ENCODE peak calls at places on chromosomes 12 and 14, in nine cellular contexts. One of them, this sample, is unnamed.

GRCh38 chr12:91984571-91984970 is 161.1 kb downstream of the BTG1 start:
- DNase-seq in endothelial cell of umbilical vein: peak
- DNase-seq in suprapubic skin: no peak
- DNase-seq in lower leg skin: no peak
- DNase-seq in uterus: no peak
- DNase-seq in upper lobe of left lung: no peak
- DNase-seq in adrenal gland: no peak
- DNase-seq in ovary: no peak
- DNase-seq in Peyer's patch: no peak
- DNase-seq in this sample: no peak

GRCh38 chr12:87127272-87127671 is 871.1 kb upstream of the MGAT4C start:
- DNase-seq in ovary: no peak
- DNase-seq in upper lobe of left lung: no peak
- DNase-seq in Peyer's patch: no peak
- DNase-seq in uterus: no peak
- DNase-seq in adrenal gland: no peak
- DNase-seq in suprapubic skin: no peak
- DNase-seq in endothelial cell of umbilical vein: no peak
- DNase-seq in lower leg skin: no peak
- DNase-seq in this sample: no peak

GRCh38 chr12:11794751-11795150 is 145.3 kb downstream of the ETV6 start:
- DNase-seq in upper lobe of left lung: no peak
- DNase-seq in Peyer's patch: no peak
- DNase-seq in ovary: no peak
- DNase-seq in adrenal gland: no peak
- DNase-seq in suprapubic skin: no peak
- DNase-seq in endothelial cell of umbilical vein: no peak
- DNase-seq in uterus: no peak
- DNase-seq in lower leg skin: no peak
- DNase-seq in this sample: no peak

GRCh38 chr12:92105676-92106075 is 40.0 kb downstream of the BTG1 start:
- DNase-seq in ovary: no peak
- DNase-seq in lower leg skin: no peak
- DNase-seq in Peyer's patch: no peak
- DNase-seq in endothelial cell of umbilical vein: no peak
- DNase-seq in uterus: no peak
- DNase-seq in upper lobe of left lung: no peak
- DNase-seq in suprapubic skin: no peak
- DNase-seq in adrenal gland: no peak
- DNase-seq in this sample: no peak

GRCh38 chr12:99386907-99387306 is 260.6 kb upstream of the GARIN6 start:
- DNase-seq in uterus: no peak
- DNase-seq in ovary: no peak
- DNase-seq in adrenal gland: no peak
- DNase-seq in upper lobe of left lung: no peak
- DNase-seq in lower leg skin: no peak
- DNase-seq in endothelial cell of umbilical vein: no peak
- DNase-seq in Peyer's patch: no peak
- DNase-seq in suprapubic skin: no peak
- DNase-seq in this sample: no peak

GRCh38 chr14:104087505-104087904 is 2.0 kb downstream of the ASPG start:
- DNase-seq in upper lobe of left lung: peak
- DNase-seq in suprapubic skin: no peak
- DNase-seq in endothelial cell of umbilical vein: no peak
- DNase-seq in uterus: no peak
- DNase-seq in Peyer's patch: no peak
- DNase-seq in lower leg skin: no peak
- DNase-seq in ovary: peak
- DNase-seq in adrenal gland: no peak
- DNase-seq in this sample: no peak

GRCh38 chr12:126248871-126249403 is 1183.7 kb downstream of the AACS start:
- DNase-seq in endothelial cell of umbilical vein: no peak
- DNase-seq in suprapubic skin: no peak
- DNase-seq in adrenal gland: no peak
- DNase-seq in uterus: no peak
- DNase-seq in lower leg skin: no peak
- DNase-seq in ovary: no peak
- DNase-seq in upper lobe of left lung: no peak
- DNase-seq in Peyer's patch: no peak
- DNase-seq in this sample: no peak

GRCh38 chr14:81737938-81738337 is 204.3 kb upstream of the SEL1L start:
- DNase-seq in ovary: no peak
- DNase-seq in suprapubic skin: no peak
- DNase-seq in lower leg skin: no peak
- DNase-seq in endothelial cell of umbilical vein: no peak
- DNase-seq in uterus: no peak
- DNase-seq in upper lobe of left lung: no peak
- DNase-seq in adrenal gland: no peak
- DNase-seq in Peyer's patch: no peak
- DNase-seq in this sample: no peak

GRCh38 chr12:129150721-129151120 is 297.4 kb downstream of the GLT1D1 start:
- DNase-seq in lower leg skin: no peak
- DNase-seq in Peyer's patch: no peak
- DNase-seq in suprapubic skin: no peak
- DNase-seq in upper lobe of left lung: peak
- DNase-seq in adrenal gland: no peak
- DNase-seq in ovary: no peak
- DNase-seq in endothelial cell of umbilical vein: no peak
- DNase-seq in uterus: no peak
- DNase-seq in this sample: no peak

GRCh38 chr14:102421366-102422057 is 58.8 kb downstream of the TECPR2 start:
- DNase-seq in adrenal gland: no peak
- DNase-seq in lower leg skin: no peak
- DNase-seq in uterus: no peak
- DNase-seq in upper lobe of left lung: no peak
- DNase-seq in ovary: no peak
- DNase-seq in Peyer's patch: no peak
- DNase-seq in suprapubic skin: no peak
- DNase-seq in endothelial cell of umbilical vein: no peak
- DNase-seq in this sample: no peak

GRCh38 chr12:39713552-39713951 is 93.9 kb upstream of the ABCD2 start:
- DNase-seq in suprapubic skin: no peak
- DNase-seq in upper lobe of left lung: no peak
- DNase-seq in adrenal gland: no peak
- DNase-seq in endothelial cell of umbilical vein: no peak
- DNase-seq in uterus: no peak
- DNase-seq in ovary: no peak
- DNase-seq in lower leg skin: no peak
- DNase-seq in Peyer's patch: no peak
- DNase-seq in this sample: no peak

DNA sequence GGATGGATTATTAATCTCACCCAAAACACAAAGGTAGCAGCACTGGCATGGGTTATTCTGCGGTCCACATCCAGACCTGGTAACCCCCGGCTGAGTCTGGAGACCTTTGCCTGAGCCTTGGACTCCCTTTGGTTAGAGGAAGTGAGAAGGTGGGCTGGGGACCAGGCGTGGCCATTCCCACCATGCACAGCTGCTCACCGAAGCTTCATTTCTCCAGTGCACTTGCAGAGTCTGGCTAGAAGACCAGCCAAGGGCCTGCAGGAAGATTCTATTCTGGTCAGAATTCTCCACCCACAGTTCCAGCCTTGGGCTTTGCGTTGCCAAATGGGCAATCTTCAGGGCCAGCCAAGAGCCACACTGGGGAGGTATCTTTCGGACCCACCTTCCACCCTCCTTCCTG is 73.0 kb downstream of the LGMN start:
- DNase-seq in uterus: peak
- DNase-seq in adrenal gland: no peak
- DNase-seq in lower leg skin: no peak
- DNase-seq in ovary: no peak
- DNase-seq in upper lobe of left lung: no peak
- DNase-seq in suprapubic skin: no peak
- DNase-seq in endothelial cell of umbilical vein: no peak
- DNase-seq in Peyer's patch: no peak
- DNase-seq in this sample: no peak
- TF ChIP-seq POLR2A in uterus: no peak
- TF ChIP-seq POLR2A in adrenal gland: no peak
- TF ChIP-seq POLR2A in lower leg skin: no peak
- TF ChIP-seq POLR2A in ovary: no peak
- TF ChIP-seq POLR2A in upper lobe of left lung: no peak
- TF ChIP-seq POLR2A in suprapubic skin: no peak
- TF ChIP-seq POLR2A in endothelial cell of umbilical vein: no peak
- TF ChIP-seq POLR2A in Peyer's patch: no peak
- TF ChIP-seq POLR2A in this sample: no peak

GRCh38 chr12:116710367-116710766 is 27.5 kb downstream of the SPRING1 start:
- DNase-seq in Peyer's patch: no peak
- DNase-seq in uterus: no peak
- DNase-seq in suprapubic skin: no peak
- DNase-seq in adrenal gland: no peak
- DNase-seq in endothelial cell of umbilical vein: no peak
- DNase-seq in ovary: no peak
- DNase-seq in upper lobe of left lung: no peak
- DNase-seq in lower leg skin: no peak
- DNase-seq in this sample: no peak

GRCh38 chr12:116712458-116713303 is 25.2 kb downstream of the SPRING1 start:
- DNase-seq in Peyer's patch: no peak
- DNase-seq in endothelial cell of umbilical vein: no peak
- DNase-seq in upper lobe of left lung: no peak
- DNase-seq in adrenal gland: no peak
- DNase-seq in suprapubic skin: peak
- DNase-seq in uterus: no peak
- DNase-seq in ovary: no peak
- DNase-seq in lower leg skin: no peak
- DNase-seq in this sample: no peak

GRCh38 chr12:116713529-116713928 is 24.3 kb downstream of the SPRING1 start:
- DNase-seq in suprapubic skin: no peak
- DNase-seq in lower leg skin: no peak
- DNase-seq in ovary: no peak
- DNase-seq in endothelial cell of umbilical vein: no peak
- DNase-seq in upper lobe of left lung: no peak
- DNase-seq in uterus: no peak
- DNase-seq in Peyer's patch: no peak
- DNase-seq in adrenal gland: no peak
- DNase-seq in this sample: no peak

GRCh38 chr12:116707751-116708150 is 30.1 kb downstream of the SPRING1 start:
- DNase-seq in endothelial cell of umbilical vein: no peak
- DNase-seq in ovary: no peak
- DNase-seq in lower leg skin: no peak
- DNase-seq in Peyer's patch: no peak
- DNase-seq in upper lobe of left lung: no peak
- DNase-seq in suprapubic skin: peak
- DNase-seq in uterus: no peak
- DNase-seq in adrenal gland: no peak
- DNase-seq in this sample: no peak

DNA sequence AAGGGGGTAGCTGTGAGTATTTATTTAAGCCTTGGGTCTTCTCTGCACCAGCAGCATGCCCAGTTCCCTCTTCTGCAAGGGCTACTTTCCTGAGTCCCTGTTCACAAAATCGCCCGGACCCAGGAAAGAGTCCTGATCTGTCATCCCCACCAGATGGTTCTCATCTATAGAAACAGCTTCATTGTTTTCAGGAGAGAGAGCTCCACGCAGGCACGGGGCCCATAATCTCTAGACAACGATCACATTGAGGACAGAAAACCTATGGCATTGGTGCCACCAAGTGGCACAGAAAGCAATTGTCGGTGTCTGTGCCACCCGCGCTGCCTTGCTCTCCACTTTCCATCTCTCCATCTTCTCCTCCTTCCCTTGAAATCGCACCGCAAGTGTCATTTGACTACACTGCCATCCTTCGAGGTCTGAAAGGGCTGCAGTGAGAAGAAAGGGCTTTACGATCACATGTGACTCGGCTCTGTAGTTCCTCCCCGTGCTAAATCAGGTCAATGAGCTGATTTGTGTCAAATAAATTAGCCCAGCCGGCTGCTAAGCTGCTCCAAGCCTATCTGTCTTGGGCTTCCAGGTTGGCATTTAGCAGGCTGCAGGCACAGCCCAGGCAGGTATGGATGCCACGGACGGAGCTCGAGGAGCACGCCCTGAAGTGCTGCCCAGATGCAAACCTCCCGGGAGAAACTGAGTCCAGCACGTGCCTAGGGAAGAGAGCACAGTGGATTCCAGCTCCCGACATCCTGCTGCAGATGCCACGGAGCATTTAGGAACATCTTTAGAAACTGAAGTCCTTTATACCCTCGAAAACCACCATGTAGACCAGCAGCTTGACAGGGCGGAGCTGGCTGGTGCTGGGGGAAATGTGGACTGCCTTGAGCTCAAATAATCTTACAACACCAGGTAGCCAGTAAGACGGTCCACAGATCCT is 28.8 kb downstream of the SPRING1 start:
- DNase-seq in Peyer's patch: peak
- DNase-seq in endothelial cell of umbilical vein: peak
- DNase-seq in ovary: peak
- DNase-seq in upper lobe of left lung: no peak
- DNase-seq in uterus: peak
- DNase-seq in lower leg skin: peak
- DNase-seq in adrenal gland: peak
- DNase-seq in suprapubic skin: peak
- DNase-seq in this sample: peak
- TF ChIP-seq CTCF in Peyer's patch: peak
- TF ChIP-seq CTCF in endothelial cell of umbilical vein: peak
- TF ChIP-seq CTCF in ovary: peak
- TF ChIP-seq CTCF in upper lobe of left lung: peak
- TF ChIP-seq CTCF in uterus: peak
- TF ChIP-seq CTCF in lower leg skin: no peak
- TF ChIP-seq CTCF in adrenal gland: peak
- TF ChIP-seq CTCF in suprapubic skin: peak
- TF ChIP-seq CTCF in this sample: no peak

GRCh38 chr12:109154485-109155438 is 38.4 kb downstream of the ACACB start:
- DNase-seq in lower leg skin: peak
- DNase-seq in Peyer's patch: peak
- DNase-seq in ovary: peak
- DNase-seq in adrenal gland: peak
- DNase-seq in uterus: peak
- DNase-seq in upper lobe of left lung: peak
- DNase-seq in endothelial cell of umbilical vein: peak
- DNase-seq in suprapubic skin: peak
- DNase-seq in this sample: peak
- TF ChIP-seq POLR2A in lower leg skin: no peak
- TF ChIP-seq POLR2A in Peyer's patch: peak
- TF ChIP-seq POLR2A in ovary: peak
- TF ChIP-seq POLR2A in adrenal gland: peak
- TF ChIP-seq POLR2A in uterus: peak
- TF ChIP-seq POLR2A in upper lobe of left lung: no peak
- TF ChIP-seq POLR2A in endothelial cell of umbilical vein: no peak
- TF ChIP-seq POLR2A in suprapubic skin: no peak
- TF ChIP-seq POLR2A in this sample: peak

DNA sequence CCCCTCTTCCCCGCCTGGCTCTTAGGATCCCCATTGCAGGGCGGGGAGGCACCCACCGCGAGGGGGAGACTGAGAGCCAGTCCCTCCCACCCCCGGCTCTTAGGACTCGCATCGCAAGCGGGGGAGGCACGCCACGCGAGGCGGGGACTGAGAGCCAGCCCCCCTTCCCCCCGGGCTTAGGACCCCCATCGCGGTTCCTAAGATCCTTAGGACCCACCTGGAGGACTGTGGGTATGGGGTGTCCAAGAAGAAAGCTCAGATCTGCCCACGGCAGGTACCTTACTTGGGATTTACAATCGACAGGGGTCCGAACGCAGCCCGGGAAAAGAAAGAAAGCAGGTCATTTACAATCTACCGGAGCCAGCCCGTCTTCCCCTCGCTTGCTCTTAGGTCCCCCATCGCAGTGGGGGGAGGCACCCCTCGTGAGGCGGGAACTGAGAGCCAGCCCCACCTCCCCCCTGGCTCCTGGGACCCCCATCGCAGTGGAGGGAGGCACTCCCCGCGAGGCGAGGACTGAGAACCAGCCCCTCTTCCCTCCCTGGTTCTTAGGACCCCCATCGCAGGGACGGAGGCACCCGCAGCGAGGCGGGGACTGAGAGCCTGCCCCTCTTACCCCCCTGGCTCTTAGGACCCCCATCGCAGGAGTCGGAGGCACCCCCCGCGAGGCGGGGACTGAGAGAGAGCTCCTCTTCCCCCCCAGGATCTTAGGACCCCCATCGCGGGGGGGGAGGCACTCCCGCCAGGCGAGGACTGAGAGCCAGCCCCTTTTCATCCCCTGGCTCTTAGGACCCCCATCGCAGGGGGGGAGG is 43.7 kb downstream of the DDX11 start:
- DNase-seq in upper lobe of left lung: peak
- DNase-seq in Peyer's patch: peak
- DNase-seq in suprapubic skin: no peak
- DNase-seq in uterus: peak
- DNase-seq in ovary: no peak
- DNase-seq in lower leg skin: no peak
- DNase-seq in endothelial cell of umbilical vein: peak
- DNase-seq in adrenal gland: peak
- DNase-seq in this sample: peak
- TF ChIP-seq CTCF in upper lobe of left lung: peak
- TF ChIP-seq CTCF in Peyer's patch: peak
- TF ChIP-seq CTCF in suprapubic skin: no peak
- TF ChIP-seq CTCF in uterus: peak
- TF ChIP-seq CTCF in ovary: peak
- TF ChIP-seq CTCF in lower leg skin: no peak
- TF ChIP-seq CTCF in endothelial cell of umbilical vein: peak
- TF ChIP-seq CTCF in adrenal gland: no peak
- TF ChIP-seq CTCF in this sample: no peak